ENCODE peak calls at places on chromosomes 5 and 9, in four cellular contexts. One of them, this sample, is unnamed.

GRCh38 chr9:80320480-80320879 is 748.7 kb downstream of the TLE4 start:
- DNase-seq in choroid plexus epithelial cell: peak; percentile 17
- DNase-seq in OCI-LY7: no peak
- DNase-seq in A549: no peak
- DNase-seq in this sample: no peak

GRCh38 chr9:86547596-86547995 is 193.4 kb upstream of the TUT7 start:
- DNase-seq in OCI-LY7: no peak
- DNase-seq in A549: no peak
- DNase-seq in choroid plexus epithelial cell: no peak
- DNase-seq in this sample: no peak

GRCh38 chr5:125199968-125200841 is 453.8 kb upstream of the ZNF608 start:
- DNase-seq in choroid plexus epithelial cell: peak; percentile 12
- DNase-seq in A549: no peak
- DNase-seq in OCI-LY7: peak; percentile 44
- DNase-seq in this sample: peak; percentile 16

GRCh38 chr9:132525308-132525707 is 57.1 kb upstream of the BARHL1 start:
- DNase-seq in OCI-LY7: no peak
- DNase-seq in A549: no peak
- DNase-seq in choroid plexus epithelial cell: no peak
- DNase-seq in this sample: no peak

GRCh38 chr5:6490693-6491092 is 42.0 kb downstream of the UBE2QL1 start:
- DNase-seq in choroid plexus epithelial cell: no peak
- DNase-seq in OCI-LY7: no peak
- DNase-seq in A549: no peak
- DNase-seq in this sample: no peak

GRCh38 chr9:131420913-131421312 is 27.0 kb downstream of the PRRC2B start:
- DNase-seq in OCI-LY7: no peak
- DNase-seq in choroid plexus epithelial cell: peak; percentile 77
- DNase-seq in A549: peak; percentile 58
- DNase-seq in this sample: peak; percentile 79

GRCh38 chr9:129630967-129631672 is 5.2 kb downstream of the NTMT1 start:
- DNase-seq in A549: no peak
- DNase-seq in OCI-LY7: no peak
- DNase-seq in choroid plexus epithelial cell: peak; percentile 61
- DNase-seq in this sample: no peak

GRCh38 chr5:157352756-157353340 is 86.9 kb downstream of the CYFIP2 start:
- DNase-seq in choroid plexus epithelial cell: no peak
- DNase-seq in A549: no peak
- DNase-seq in OCI-LY7: no peak
- DNase-seq in this sample: no peak

GRCh38 chr9:83034026-83034425 is 28.9 kb downstream of the RASEF start:
- DNase-seq in A549: no peak
- DNase-seq in OCI-LY7: no peak
- DNase-seq in choroid plexus epithelial cell: peak; percentile 63
- DNase-seq in this sample: peak; percentile 24

GRCh38 chr9:121753802-121754654 is 102.6 kb downstream of the DAB2IP start:
- DNase-seq in OCI-LY7: no peak
- DNase-seq in choroid plexus epithelial cell: no peak
- DNase-seq in A549: no peak
- DNase-seq in this sample: no peak

GRCh38 chr9:121750715-121751623 is 99.5 kb downstream of the DAB2IP start:
- DNase-seq in choroid plexus epithelial cell: no peak
- DNase-seq in OCI-LY7: no peak
- DNase-seq in A549: no peak
- DNase-seq in this sample: no peak

GRCh38 chr9:121754655-121755436 is 103.4 kb downstream of the DAB2IP start:
- DNase-seq in A549: no peak
- DNase-seq in OCI-LY7: no peak
- DNase-seq in choroid plexus epithelial cell: no peak
- DNase-seq in this sample: no peak

GRCh38 chr9:121751686-121752445 is 100.4 kb downstream of the DAB2IP start:
- DNase-seq in A549: no peak
- DNase-seq in choroid plexus epithelial cell: no peak
- DNase-seq in OCI-LY7: no peak
- DNase-seq in this sample: no peak

DNA sequence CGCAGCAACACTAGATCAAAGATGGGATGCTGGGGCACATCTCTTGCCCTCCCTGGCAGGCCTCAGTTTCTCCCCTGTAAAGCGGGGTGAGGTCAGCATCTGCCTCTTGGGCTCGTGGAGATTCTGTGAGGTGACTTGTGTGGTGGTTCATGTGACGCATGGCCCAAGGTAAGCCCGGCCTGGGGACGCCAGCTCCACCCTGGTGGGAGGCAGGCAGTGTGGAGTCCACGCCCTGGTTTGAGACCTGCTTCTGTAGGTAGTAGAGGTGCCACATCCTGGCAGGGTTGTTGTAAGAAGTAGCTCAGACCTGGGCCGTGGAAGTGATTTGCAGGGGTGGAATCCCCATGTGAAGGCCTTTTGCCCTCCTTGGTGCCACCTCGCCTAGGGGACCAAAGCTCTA is 101.5 kb downstream of the DAB2IP start:
- DNase-seq in OCI-LY7: no peak
- DNase-seq in choroid plexus epithelial cell: no peak
- DNase-seq in A549: no peak
- DNase-seq in this sample: no peak
- H3K4me3 ChIP-seq in OCI-LY7: no peak overlapping the region
- H3K4me3 ChIP-seq in choroid plexus epithelial cell: no peak overlapping the region
- H3K4me3 ChIP-seq in A549: no peak overlapping the region
- H3K4me3 ChIP-seq in this sample: no peak overlapping the region

DNA sequence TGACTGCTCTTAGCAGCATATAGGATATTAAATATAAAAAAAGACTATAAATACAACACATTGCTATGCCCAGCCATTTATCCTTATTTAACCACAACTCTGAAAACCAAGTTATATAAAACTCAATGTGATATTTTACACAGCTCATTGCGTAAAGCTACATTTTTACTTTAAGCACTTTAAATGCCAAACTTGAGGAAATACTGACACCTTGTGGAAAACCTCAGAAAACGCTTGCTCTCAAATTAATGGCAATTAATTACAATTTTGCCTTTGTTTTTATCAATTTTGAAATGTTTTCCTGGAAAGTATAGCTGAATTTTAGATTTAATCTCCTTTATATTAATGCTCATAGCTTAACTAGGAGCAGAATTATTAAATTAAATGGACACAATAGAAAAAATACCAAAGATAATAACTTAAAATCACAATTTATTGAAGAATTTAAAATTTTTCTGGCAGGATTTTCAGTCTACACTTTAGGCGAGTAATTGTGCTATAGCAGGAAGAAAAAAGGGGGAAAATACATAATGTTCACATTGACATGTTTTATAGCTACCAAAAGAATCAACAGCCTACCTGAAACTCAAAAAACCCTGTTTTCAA is 25.2 kb upstream of the PLAC8L1 start:
- DNase-seq in choroid plexus epithelial cell: peak; percentile 70
- DNase-seq in A549: peak; percentile 23
- DNase-seq in OCI-LY7: peak; percentile 37
- DNase-seq in this sample: peak; percentile 57
- TF ChIP-seq CTCF in choroid plexus epithelial cell: peak; percentile 64
- TF ChIP-seq CTCF in A549: peak; percentile 67
- TF ChIP-seq CTCF in OCI-LY7: peak; percentile 89
- TF ChIP-seq CTCF in this sample: peak; percentile 58

GRCh38 chr9:124011460-124012301 is at the start of gene LHX2:
- DNase-seq in OCI-LY7: no peak
- DNase-seq in A549: peak; percentile 95
- DNase-seq in choroid plexus epithelial cell: peak; percentile 59
- DNase-seq in this sample: peak; percentile 55

GRCh38 chr9:124013263-124014211 is 2.0 kb downstream of the LHX2 start:
- DNase-seq in OCI-LY7: no peak
- DNase-seq in choroid plexus epithelial cell: no peak
- DNase-seq in A549: no peak
- DNase-seq in this sample: no peak

GRCh38 chr9:124014355-124015026 is 2.9 kb downstream of the LHX2 start:
- DNase-seq in choroid plexus epithelial cell: no peak
- DNase-seq in OCI-LY7: no peak
- DNase-seq in A549: no peak
- DNase-seq in this sample: no peak

GRCh38 chr9:124010665-124011321 is 775 bp upstream of the LHX2 start:
- DNase-seq in choroid plexus epithelial cell: no peak
- DNase-seq in A549: peak; percentile 52
- DNase-seq in OCI-LY7: no peak
- DNase-seq in this sample: no peak

DNA sequence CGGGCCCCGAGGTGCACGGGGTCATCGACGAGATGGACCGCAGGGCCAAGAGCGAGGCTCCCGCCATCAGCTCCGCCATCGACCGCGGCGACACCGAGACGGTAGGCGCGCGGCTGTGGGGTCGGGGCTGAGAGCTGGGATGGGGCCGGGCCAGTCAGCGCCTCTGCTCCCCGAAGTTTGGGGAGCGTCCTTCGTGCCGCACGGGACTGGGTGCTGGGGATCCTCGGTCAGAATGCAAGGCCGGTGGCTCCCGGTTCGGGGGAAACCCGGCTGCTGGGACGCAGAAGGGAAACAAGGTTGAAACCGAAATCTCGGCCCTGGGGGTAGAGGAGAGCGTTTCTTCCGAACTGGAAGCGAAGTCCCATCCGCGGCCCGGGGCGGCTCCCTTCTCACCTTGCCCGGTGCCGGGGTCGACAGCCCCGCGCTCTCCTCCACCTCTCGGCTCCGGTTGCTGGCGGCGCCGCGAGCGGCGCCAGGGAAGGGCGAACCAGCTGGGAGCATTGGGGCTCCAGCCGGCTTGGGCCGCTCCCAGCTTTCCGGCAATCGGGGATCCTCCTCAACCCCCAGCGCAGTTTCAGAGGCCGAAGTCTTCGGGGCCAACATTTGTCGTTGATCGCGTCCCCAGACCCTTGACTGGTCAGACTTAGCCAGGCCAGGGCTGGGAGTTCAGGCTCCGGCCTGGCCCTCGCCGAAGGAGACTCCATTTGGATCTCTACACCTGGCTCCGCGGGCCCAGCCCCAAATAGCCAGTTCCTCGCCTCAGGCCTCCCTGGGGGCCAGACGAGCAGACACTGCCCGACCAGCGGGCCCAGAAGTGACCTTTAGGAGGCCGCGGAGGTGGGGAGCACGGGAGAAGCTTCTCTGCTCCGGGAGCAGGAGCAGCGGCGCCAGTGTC is 1.0 kb downstream of the LHX2 start:
- DNase-seq in OCI-LY7: no peak
- DNase-seq in A549: no peak
- DNase-seq in choroid plexus epithelial cell: no peak
- DNase-seq in this sample: no peak
- H3K4me3 ChIP-seq in OCI-LY7: no peak overlapping the region
- H3K4me3 ChIP-seq in A549: peak overlapping the region; percentile 65
- H3K4me3 ChIP-seq in choroid plexus epithelial cell: no peak overlapping the region
- H3K4me3 ChIP-seq in this sample: no peak overlapping the region

GRCh38 chr5:2848634-2849033 is 97.2 kb upstream of the IRX2 start:
- DNase-seq in A549: no peak
- DNase-seq in choroid plexus epithelial cell: no peak
- DNase-seq in OCI-LY7: no peak
- DNase-seq in this sample: no peak
- TF ChIP-seq CTCF in A549: no peak
- TF ChIP-seq CTCF in choroid plexus epithelial cell: no peak
- TF ChIP-seq CTCF in OCI-LY7: no peak
- TF ChIP-seq CTCF in this sample: no peak

GRCh38 chr5:130158036-130158435 is 253.8 kb downstream of the CHSY3 start:
- DNase-seq in OCI-LY7: no peak
- DNase-seq in A549: no peak
- DNase-seq in choroid plexus epithelial cell: no peak
- DNase-seq in this sample: no peak

GRCh38 chr5:130151239-130151638 is 247.0 kb downstream of the CHSY3 start:
- DNase-seq in OCI-LY7: no peak
- DNase-seq in choroid plexus epithelial cell: peak; percentile 16
- DNase-seq in A549: no peak
- DNase-seq in this sample: no peak

GRCh38 chr5:130155395-130155794 is 251.1 kb downstream of the CHSY3 start:
- DNase-seq in choroid plexus epithelial cell: no peak
- DNase-seq in OCI-LY7: no peak
- DNase-seq in A549: no peak
- DNase-seq in this sample: no peak
- H3K4me3 ChIP-seq in choroid plexus epithelial cell: no peak overlapping the region
- H3K4me3 ChIP-seq in OCI-LY7: no peak overlapping the region
- H3K4me3 ChIP-seq in A549: no peak overlapping the region
- H3K4me3 ChIP-seq in this sample: no peak overlapping the region

GRCh38 chr5:956941-957729 is 51.5 kb upstream of the NKD2 start:
- DNase-seq in choroid plexus epithelial cell: peak; percentile 67
- DNase-seq in OCI-LY7: no peak
- DNase-seq in A549: peak; percentile 66
- DNase-seq in this sample: peak; percentile 97
- TF ChIP-seq CTCF in choroid plexus epithelial cell: peak; percentile 26
- TF ChIP-seq CTCF in OCI-LY7: peak; percentile 37
- TF ChIP-seq CTCF in A549: no peak
- TF ChIP-seq CTCF in this sample: peak; percentile 49

DNA sequence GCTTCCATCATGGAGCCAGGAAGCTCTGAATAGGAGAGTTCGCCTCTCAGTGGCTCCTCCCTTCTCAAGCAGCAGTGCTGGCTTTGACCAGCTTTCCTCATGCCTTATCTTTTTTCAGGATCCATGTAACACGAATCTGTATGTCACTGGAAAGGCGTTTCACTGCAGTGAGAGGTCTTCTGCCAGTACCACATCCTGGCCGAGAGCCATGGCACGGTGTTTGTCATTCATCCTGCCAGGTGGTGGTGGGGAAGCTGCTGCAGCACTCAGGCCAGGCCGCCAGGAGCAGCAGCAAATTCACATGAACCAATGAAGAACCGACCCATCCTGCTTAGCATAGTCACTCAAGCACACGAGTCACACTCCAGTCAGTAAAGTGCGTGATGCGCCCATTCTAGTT is 179.0 kb downstream of the FANCC start:
- DNase-seq in OCI-LY7: no peak
- DNase-seq in choroid plexus epithelial cell: no peak
- DNase-seq in A549: no peak
- DNase-seq in this sample: no peak
- H3K4me3 ChIP-seq in OCI-LY7: no peak overlapping the region
- H3K4me3 ChIP-seq in choroid plexus epithelial cell: no peak overlapping the region
- H3K4me3 ChIP-seq in A549: no peak overlapping the region
- H3K4me3 ChIP-seq in this sample: no peak overlapping the region

This sample was measured in fibroblast of villous mesenchyme.